ENCODE peak calls at places on chromosomes 6 and 20, in five cellular contexts. E, U, K, Y and O are unnamed samples.

GRCh38 chr6:157517601-157518359 is 136.8 kb downstream of the ZDHHC14 start:
- DNase-seq in U (no peak), Y (no peak), K (no peak), E (no peak), O (no peak)

GRCh38 chr6:168778201-168778600 is 337.2 kb downstream of the SMOC2 start:
- DNase-seq in U (no peak), Y (no peak), K (no peak), E (no peak), O (no peak)

GRCh38 chr6:52213127-52213526 is 27.0 kb downstream of the IL17A start:
- DNase-seq in K (no peak), Y (no peak), U (no peak), E (no peak), O (no peak)

GRCh38 chr6:75855047-75855446 is 106.0 kb downstream of the MYO6 start:
- DNase-seq in U (no peak), E (peak; percentile 62), K (peak; percentile 59), Y (peak; percentile 20), O (peak; percentile 1)

GRCh38 chr20:44014807-44015732 is 100.4 kb downstream of the TOX2 start:
- DNase-seq in E (no peak), U (no peak), K (no peak), Y (no peak), O (no peak)

GRCh38 chr6:48837744-48838143 is 625.3 kb downstream of the MMUT start:
- DNase-seq in Y (no peak), E (no peak), U (no peak), K (no peak), O (no peak)

GRCh38 chr20:37890108-37890507 is 12.8 kb upstream of the VSTM2L start:
- DNase-seq in Y (no peak), U (no peak), E (no peak), K (no peak), O (no peak)

GRCh38 chr6:150016324-150017185 is 8.8 kb downstream of the RAET1L start:
- DNase-seq in K (peak; percentile 64), Y (peak; percentile 39), E (peak; percentile 35), U (peak; percentile 57), O (peak; percentile 61)

GRCh38 chr6:17583811-17584210 is 16.3 kb upstream of the FAM8A1 start:
- DNase-seq in K (no peak), E (peak; percentile 44), Y (no peak), U (no peak), O (no peak)

GRCh38 chr20:45391559-45391958 is 13.4 kb upstream of the TP53TG5 start:
- DNase-seq in K (no peak), Y (no peak), E (no peak), U (no peak), O (no peak)

GRCh38 chr6:70706491-70707123 is 38.9 kb downstream of the SMAP1 start:
- DNase-seq in E (peak; percentile 19), K (peak; percentile 25), Y (no peak), U (peak; percentile 22), O (peak; percentile 25)

GRCh38 chr6:130525378-130525777 is 159.6 kb downstream of the TMEM200A start:
- DNase-seq in Y (no peak), U (no peak), E (no peak), K (no peak), O (no peak)

GRCh38 chr20:59866338-59866737 is 67.1 kb downstream of the SYCP2 start:
- DNase-seq in K (no peak), Y (no peak), U (no peak), E (no peak), O (no peak)

GRCh38 chr20:26169506-26169905 is 472.9 kb upstream of the ZNF337 start:
- DNase-seq in K (no peak), Y (no peak), E (peak; percentile 84), U (no peak), O (no peak)

GRCh38 chr6:35485402-35485877 is 11.4 kb downstream of the TEAD3 start:
- DNase-seq in Y (no peak), E (peak; percentile 65), U (no peak), K (no peak), O (peak; percentile 54)

GRCh38 chr20:41161886-41162285 is 24.5 kb downstream of the PLCG1 start:
- DNase-seq in E (no peak), K (no peak), Y (no peak), U (no peak), O (no peak)

GRCh38 chr6:14630136-14630535 is 512.6 kb downstream of the CD83 start:
- DNase-seq in Y (no peak), K (no peak), E (no peak), U (no peak), O (no peak)

GRCh38 chr6:169139179-169139971 is 114.3 kb downstream of the THBS2 start:
- DNase-seq in K (no peak), Y (no peak), U (no peak), E (no peak), O (no peak)

GRCh38 chr6:128275681-128276080 is 244.7 kb downstream of the PTPRK start:
- DNase-seq in Y (no peak), K (no peak), U (no peak), E (no peak), O (no peak)

GRCh38 chr20:62710886-62711702 is 2.5 kb downstream of the NTSR1 start:
- DNase-seq in E (no peak), Y (peak; percentile 24), K (no peak), U (no peak), O (no peak)